ENCODE peak calls at places on chromosomes 2 and 18, in seven cellular contexts. One of them, this sample, is unnamed.

GRCh38 chr2:102664439-102665042 is 45.2 kb downstream of the SLC9A2 start:
- DNase-seq in activated effector memory CD4-positive, alpha-beta T cell treated with Interleukin-2 at 50 U/mL for 16 hours: no peak
- DNase-seq in astrocyte of the hippocampus: peak
- DNase-seq in stimulated activated CD4-positive, alpha-beta T cell treated with anti-CD3 and anti-CD28 coated beads, Interleukin-1b, Interleukin-23, amount 100 ng/mL, for 4 hours: peak
- DNase-seq in Jurkat, Clone E6-1: no peak
- DNase-seq in HEK293T: no peak
- DNase-seq in Peyer's patch: no peak
- DNase-seq in this sample: no peak

GRCh38 chr18:36298113-36298701 is 694 bp downstream of the FHOD3 start:
- DNase-seq in activated effector memory CD4-positive, alpha-beta T cell treated with Interleukin-2 at 50 U/mL for 16 hours: no peak
- DNase-seq in astrocyte of the hippocampus: peak
- DNase-seq in Peyer's patch: no peak
- DNase-seq in stimulated activated CD4-positive, alpha-beta T cell treated with anti-CD3 and anti-CD28 coated beads, Interleukin-1b, Interleukin-23, amount 100 ng/mL, for 4 hours: no peak
- DNase-seq in Jurkat, Clone E6-1: no peak
- DNase-seq in HEK293T: peak
- DNase-seq in this sample: no peak

GRCh38 chr2:238007924-238008323 is 41.1 kb downstream of the UBE2F start:
- DNase-seq in Jurkat, Clone E6-1: no peak
- DNase-seq in stimulated activated CD4-positive, alpha-beta T cell treated with anti-CD3 and anti-CD28 coated beads, Interleukin-1b, Interleukin-23, amount 100 ng/mL, for 4 hours: no peak
- DNase-seq in activated effector memory CD4-positive, alpha-beta T cell treated with Interleukin-2 at 50 U/mL for 16 hours: no peak
- DNase-seq in Peyer's patch: no peak
- DNase-seq in astrocyte of the hippocampus: no peak
- DNase-seq in HEK293T: no peak
- DNase-seq in this sample: no peak

GRCh38 chr2:185644828-185645227 is 93.8 kb upstream of the FSIP2 start:
- DNase-seq in stimulated activated CD4-positive, alpha-beta T cell treated with anti-CD3 and anti-CD28 coated beads, Interleukin-1b, Interleukin-23, amount 100 ng/mL, for 4 hours: no peak
- DNase-seq in Peyer's patch: no peak
- DNase-seq in activated effector memory CD4-positive, alpha-beta T cell treated with Interleukin-2 at 50 U/mL for 16 hours: no peak
- DNase-seq in astrocyte of the hippocampus: peak
- DNase-seq in Jurkat, Clone E6-1: no peak
- DNase-seq in HEK293T: no peak
- DNase-seq in this sample: no peak

GRCh38 chr2:203683421-203683820 is 23.0 kb upstream of the CD28 start:
- DNase-seq in activated effector memory CD4-positive, alpha-beta T cell treated with Interleukin-2 at 50 U/mL for 16 hours: no peak
- DNase-seq in HEK293T: no peak
- DNase-seq in Peyer's patch: no peak
- DNase-seq in stimulated activated CD4-positive, alpha-beta T cell treated with anti-CD3 and anti-CD28 coated beads, Interleukin-1b, Interleukin-23, amount 100 ng/mL, for 4 hours: no peak
- DNase-seq in astrocyte of the hippocampus: no peak
- DNase-seq in Jurkat, Clone E6-1: no peak
- DNase-seq in this sample: no peak

GRCh38 chr2:201366166-201366565 is 9.0 kb upstream of the FLACC1 start:
- DNase-seq in astrocyte of the hippocampus: no peak
- DNase-seq in HEK293T: no peak
- DNase-seq in activated effector memory CD4-positive, alpha-beta T cell treated with Interleukin-2 at 50 U/mL for 16 hours: no peak
- DNase-seq in stimulated activated CD4-positive, alpha-beta T cell treated with anti-CD3 and anti-CD28 coated beads, Interleukin-1b, Interleukin-23, amount 100 ng/mL, for 4 hours: no peak
- DNase-seq in Jurkat, Clone E6-1: no peak
- DNase-seq in Peyer's patch: no peak
- DNase-seq in this sample: no peak

GRCh38 chr2:26807788-26808460 is 22.1 kb downstream of the CENPA start:
- DNase-seq in astrocyte of the hippocampus: peak
- DNase-seq in stimulated activated CD4-positive, alpha-beta T cell treated with anti-CD3 and anti-CD28 coated beads, Interleukin-1b, Interleukin-23, amount 100 ng/mL, for 4 hours: no peak
- DNase-seq in activated effector memory CD4-positive, alpha-beta T cell treated with Interleukin-2 at 50 U/mL for 16 hours: no peak
- DNase-seq in Jurkat, Clone E6-1: no peak
- DNase-seq in Peyer's patch: no peak
- DNase-seq in HEK293T: no peak
- DNase-seq in this sample: no peak

GRCh38 chr2:126777620-126777978 is 121.1 kb upstream of the TEX51 start:
- DNase-seq in HEK293T: no peak
- DNase-seq in Peyer's patch: no peak
- DNase-seq in Jurkat, Clone E6-1: no peak
- DNase-seq in astrocyte of the hippocampus: no peak
- DNase-seq in activated effector memory CD4-positive, alpha-beta T cell treated with Interleukin-2 at 50 U/mL for 16 hours: no peak
- DNase-seq in stimulated activated CD4-positive, alpha-beta T cell treated with anti-CD3 and anti-CD28 coated beads, Interleukin-1b, Interleukin-23, amount 100 ng/mL, for 4 hours: no peak
- DNase-seq in this sample: no peak

GRCh38 chr2:27243391-27244130 is 19.3 kb downstream of the SLC30A3 start:
- DNase-seq in Peyer's patch: no peak
- DNase-seq in HEK293T: no peak
- DNase-seq in astrocyte of the hippocampus: no peak
- DNase-seq in stimulated activated CD4-positive, alpha-beta T cell treated with anti-CD3 and anti-CD28 coated beads, Interleukin-1b, Interleukin-23, amount 100 ng/mL, for 4 hours: no peak
- DNase-seq in activated effector memory CD4-positive, alpha-beta T cell treated with Interleukin-2 at 50 U/mL for 16 hours: no peak
- DNase-seq in Jurkat, Clone E6-1: no peak
- DNase-seq in this sample: no peak

GRCh38 chr2:240947176-240947575 is 41.0 kb downstream of the CROCC2 start:
- DNase-seq in Peyer's patch: no peak
- DNase-seq in HEK293T: no peak
- DNase-seq in astrocyte of the hippocampus: no peak
- DNase-seq in Jurkat, Clone E6-1: no peak
- DNase-seq in activated effector memory CD4-positive, alpha-beta T cell treated with Interleukin-2 at 50 U/mL for 16 hours: no peak
- DNase-seq in stimulated activated CD4-positive, alpha-beta T cell treated with anti-CD3 and anti-CD28 coated beads, Interleukin-1b, Interleukin-23, amount 100 ng/mL, for 4 hours: no peak
- DNase-seq in this sample: no peak

GRCh38 chr2:6937157-6937556 is 19.9 kb downstream of the RNF144A start:
- DNase-seq in Jurkat, Clone E6-1: no peak
- DNase-seq in Peyer's patch: no peak
- DNase-seq in stimulated activated CD4-positive, alpha-beta T cell treated with anti-CD3 and anti-CD28 coated beads, Interleukin-1b, Interleukin-23, amount 100 ng/mL, for 4 hours: no peak
- DNase-seq in HEK293T: no peak
- DNase-seq in activated effector memory CD4-positive, alpha-beta T cell treated with Interleukin-2 at 50 U/mL for 16 hours: no peak
- DNase-seq in astrocyte of the hippocampus: no peak
- DNase-seq in this sample: no peak

GRCh38 chr2:210964141-210964764 is 407.9 kb downstream of the CPS1 start:
- DNase-seq in astrocyte of the hippocampus: no peak
- DNase-seq in Jurkat, Clone E6-1: no peak
- DNase-seq in Peyer's patch: no peak
- DNase-seq in activated effector memory CD4-positive, alpha-beta T cell treated with Interleukin-2 at 50 U/mL for 16 hours: no peak
- DNase-seq in stimulated activated CD4-positive, alpha-beta T cell treated with anti-CD3 and anti-CD28 coated beads, Interleukin-1b, Interleukin-23, amount 100 ng/mL, for 4 hours: no peak
- DNase-seq in HEK293T: no peak
- DNase-seq in this sample: no peak

GRCh38 chr2:205708231-205708631 is 25.9 kb downstream of the NRP2 start:
- DNase-seq in Jurkat, Clone E6-1: no peak
- DNase-seq in stimulated activated CD4-positive, alpha-beta T cell treated with anti-CD3 and anti-CD28 coated beads, Interleukin-1b, Interleukin-23, amount 100 ng/mL, for 4 hours: no peak
- DNase-seq in HEK293T: no peak
- DNase-seq in Peyer's patch: no peak
- DNase-seq in astrocyte of the hippocampus: peak
- DNase-seq in activated effector memory CD4-positive, alpha-beta T cell treated with Interleukin-2 at 50 U/mL for 16 hours: no peak
- DNase-seq in this sample: no peak

GRCh38 chr2:216777637-216778273 is 82.1 kb downstream of the TNP1 start:
- DNase-seq in HEK293T: peak
- DNase-seq in activated effector memory CD4-positive, alpha-beta T cell treated with Interleukin-2 at 50 U/mL for 16 hours: no peak
- DNase-seq in Jurkat, Clone E6-1: peak
- DNase-seq in stimulated activated CD4-positive, alpha-beta T cell treated with anti-CD3 and anti-CD28 coated beads, Interleukin-1b, Interleukin-23, amount 100 ng/mL, for 4 hours: no peak
- DNase-seq in astrocyte of the hippocampus: peak
- DNase-seq in Peyer's patch: no peak
- DNase-seq in this sample: peak

GRCh38 chr2:47720036-47720435 is 62.9 kb upstream of the MSH6 start:
- DNase-seq in stimulated activated CD4-positive, alpha-beta T cell treated with anti-CD3 and anti-CD28 coated beads, Interleukin-1b, Interleukin-23, amount 100 ng/mL, for 4 hours: no peak
- DNase-seq in Peyer's patch: no peak
- DNase-seq in Jurkat, Clone E6-1: no peak
- DNase-seq in astrocyte of the hippocampus: no peak
- DNase-seq in activated effector memory CD4-positive, alpha-beta T cell treated with Interleukin-2 at 50 U/mL for 16 hours: no peak
- DNase-seq in HEK293T: no peak
- DNase-seq in this sample: no peak

GRCh38 chr18:33960393-33960792 is 264.3 kb downstream of the NOL4 start:
- DNase-seq in stimulated activated CD4-positive, alpha-beta T cell treated with anti-CD3 and anti-CD28 coated beads, Interleukin-1b, Interleukin-23, amount 100 ng/mL, for 4 hours: no peak
- DNase-seq in HEK293T: peak
- DNase-seq in activated effector memory CD4-positive, alpha-beta T cell treated with Interleukin-2 at 50 U/mL for 16 hours: no peak
- DNase-seq in Peyer's patch: no peak
- DNase-seq in Jurkat, Clone E6-1: no peak
- DNase-seq in astrocyte of the hippocampus: no peak
- DNase-seq in this sample: no peak

GRCh38 chr2:181554511-181554910 is 97.3 kb downstream of the ITGA4 start:
- DNase-seq in astrocyte of the hippocampus: no peak
- DNase-seq in Peyer's patch: no peak
- DNase-seq in HEK293T: peak
- DNase-seq in activated effector memory CD4-positive, alpha-beta T cell treated with Interleukin-2 at 50 U/mL for 16 hours: no peak
- DNase-seq in Jurkat, Clone E6-1: no peak
- DNase-seq in stimulated activated CD4-positive, alpha-beta T cell treated with anti-CD3 and anti-CD28 coated beads, Interleukin-1b, Interleukin-23, amount 100 ng/mL, for 4 hours: no peak
- DNase-seq in this sample: no peak

GRCh38 chr2:30235859-30236535 is 4.7 kb downstream of the LBH start:
- DNase-seq in stimulated activated CD4-positive, alpha-beta T cell treated with anti-CD3 and anti-CD28 coated beads, Interleukin-1b, Interleukin-23, amount 100 ng/mL, for 4 hours: no peak
- DNase-seq in astrocyte of the hippocampus: no peak
- DNase-seq in activated effector memory CD4-positive, alpha-beta T cell treated with Interleukin-2 at 50 U/mL for 16 hours: no peak
- DNase-seq in HEK293T: no peak
- DNase-seq in Peyer's patch: peak
- DNase-seq in Jurkat, Clone E6-1: no peak
- DNase-seq in this sample: no peak

GRCh38 chr2:4673025-4673489 is 969.7 kb downstream of the DCDC2C start:
- DNase-seq in astrocyte of the hippocampus: no peak
- DNase-seq in stimulated activated CD4-positive, alpha-beta T cell treated with anti-CD3 and anti-CD28 coated beads, Interleukin-1b, Interleukin-23, amount 100 ng/mL, for 4 hours: no peak
- DNase-seq in Peyer's patch: no peak
- DNase-seq in activated effector memory CD4-positive, alpha-beta T cell treated with Interleukin-2 at 50 U/mL for 16 hours: no peak
- DNase-seq in Jurkat, Clone E6-1: no peak
- DNase-seq in HEK293T: no peak
- DNase-seq in this sample: peak

GRCh38 chr18:28504100-28504499 is 327.2 kb upstream of the CDH2 start:
- DNase-seq in Jurkat, Clone E6-1: no peak
- DNase-seq in HEK293T: no peak
- DNase-seq in stimulated activated CD4-positive, alpha-beta T cell treated with anti-CD3 and anti-CD28 coated beads, Interleukin-1b, Interleukin-23, amount 100 ng/mL, for 4 hours: no peak
- DNase-seq in activated effector memory CD4-positive, alpha-beta T cell treated with Interleukin-2 at 50 U/mL for 16 hours: no peak
- DNase-seq in astrocyte of the hippocampus: no peak
- DNase-seq in Peyer's patch: no peak
- DNase-seq in this sample: no peak